ENCODE peak calls at places on chromosomes 3 and 15, in eight cellular contexts. A is T-helper 1 cell; M is stimulated activated CD8-positive, alpha-beta memory T cell treated with anti-CD3 and anti-CD28 coated beads, Interleukin-15, amount 100 ng/mL, for 24 hours; D is stimulated activated naive CD4-positive, alpha-beta T cell; O is HTR-8/SVneo; G is GM04504; J is cardiac muscle cell; R is iPS-NIHi11. Y is an unnamed sample.

GRCh38 chr3:155807823-155808222 is 1.7 kb upstream of the C3orf33 start:
- DNase-seq in O (no peak), A (no peak), R (no peak), M (no peak), G (no peak), J (no peak), D (no peak), Y (no peak)

GRCh38 chr15:60601098-60601497 is 122.2 kb upstream of the ICE2 start:
- DNase-seq in R (no peak), M (no peak), J (no peak), D (no peak), O (no peak), G (no peak), A (no peak), Y (no peak)

GRCh38 chr3:45480218-45480617 is 91.8 kb downstream of the LARS2 start:
- DNase-seq in R (no peak), M (no peak), D (no peak), J (no peak), A (no peak), G (no peak), O (no peak), Y (no peak)

GRCh38 chr3:164408356-164408755 is 669.9 kb downstream of the SI start:
- DNase-seq in D (no peak), O (no peak), M (no peak), J (no peak), A (no peak), R (no peak), G (no peak), Y (no peak)

GRCh38 chr3:141738636-141739363 is 702 bp downstream of the RNF7 start:
- DNase-seq in R (no peak), O (peak; percentile 34), J (peak; percentile 63), A (no peak), D (peak; percentile 43), M (no peak), G (no peak), Y (peak; percentile 53)

GRCh38 chr3:50356553-50356952 is 2.8 kb downstream of the TMEM115 start:
- DNase-seq in R (no peak), J (peak; percentile 25), A (no peak), O (no peak), D (no peak), M (no peak), G (no peak), Y (no peak)

GRCh38 chr15:68231102-68231818 is 1.7 kb upstream of the CLN6 start:
- DNase-seq in O (no peak), G (no peak), J (no peak), M (no peak), D (no peak), A (no peak), R (no peak), Y (no peak)

GRCh38 chr15:67188551-67189218 is 65.8 kb downstream of the AAGAB start:
- DNase-seq in G (peak; percentile 94), O (no peak), R (no peak), M (no peak), A (no peak), D (no peak), J (peak; percentile 91), Y (peak; percentile 85)

GRCh38 chr3:169350228-169350627 is 313.3 kb downstream of the MECOM start:
- DNase-seq in D (no peak), A (no peak), O (no peak), G (no peak), M (no peak), R (no peak), J (no peak), Y (no peak)

GRCh38 chr3:49841126-49841525 is 15.2 kb downstream of the TRAIP start:
- DNase-seq in G (no peak), A (no peak), O (no peak), D (no peak), J (peak; percentile 30), R (peak; percentile 57), M (no peak), Y (peak; percentile 12)

GRCh38 chr3:13028010-13028821 is 45.0 kb downstream of the IQSEC1 start:
- DNase-seq in A (no peak), O (no peak), G (no peak), R (no peak), D (no peak), J (no peak), M (no peak), Y (no peak)

GRCh38 chr3:98770261-98771039 is 7.3 kb downstream of the ST3GAL6 start:
- DNase-seq in J (no peak), M (no peak), R (no peak), O (no peak), A (no peak), G (no peak), D (no peak), Y (no peak)

GRCh38 chr3:190984502-190985244 is 122.2 kb upstream of the GMNC start:
- DNase-seq in G (no peak), R (no peak), M (no peak), J (no peak), A (no peak), O (no peak), D (no peak), Y (no peak)

GRCh38 chr3:43055806-43056770 is 49.8 kb downstream of the POMGNT2 start:
- DNase-seq in M (no peak), J (no peak), R (no peak), A (no peak), D (no peak), G (no peak), O (no peak), Y (no peak)